ENCODE peak calls at places on chromosome 2, in five cellular contexts. One of them, this sample, is unnamed.

GRCh38 chr2:173205375-173205774 is 129.7 kb downstream of the MAP3K20 start:
- DNase-seq in CD8-positive, alpha-beta T cell: no peak
- DNase-seq in MV-4-11: no peak
- DNase-seq in PC-9: no peak
- DNase-seq in HS-5: no peak
- DNase-seq in this sample: no peak

GRCh38 chr2:44668336-44668735 is 273.2 kb upstream of the SIX3 start:
- DNase-seq in HS-5: no peak
- DNase-seq in CD8-positive, alpha-beta T cell: no peak
- DNase-seq in PC-9: no peak
- DNase-seq in MV-4-11: no peak
- DNase-seq in this sample: no peak

GRCh38 chr2:84970266-84970955 is 550 bp upstream of the KCMF1 start:
- DNase-seq in HS-5: no peak
- DNase-seq in CD8-positive, alpha-beta T cell: peak; percentile 50
- DNase-seq in MV-4-11: peak; percentile 23
- DNase-seq in PC-9: peak; percentile 41
- DNase-seq in this sample: peak; percentile 47

GRCh38 chr2:26580151-26580550 is 61.0 kb downstream of the CIB4 start:
- DNase-seq in PC-9: no peak
- DNase-seq in HS-5: no peak
- DNase-seq in MV-4-11: no peak
- DNase-seq in CD8-positive, alpha-beta T cell: no peak
- DNase-seq in this sample: no peak

GRCh38 chr2:33264766-33265165 is 211.7 kb upstream of the RASGRP3 start:
- DNase-seq in CD8-positive, alpha-beta T cell: no peak
- DNase-seq in MV-4-11: no peak
- DNase-seq in HS-5: no peak
- DNase-seq in PC-9: no peak
- DNase-seq in this sample: no peak

GRCh38 chr2:212979799-212980198 is 171.6 kb downstream of the IKZF2 start:
- DNase-seq in CD8-positive, alpha-beta T cell: no peak
- DNase-seq in PC-9: peak; percentile 51
- DNase-seq in HS-5: no peak
- DNase-seq in MV-4-11: no peak
- DNase-seq in this sample: no peak

GRCh38 chr2:186575302-186575701 is 14.6 kb upstream of the ITGAV start:
- DNase-seq in CD8-positive, alpha-beta T cell: no peak
- DNase-seq in HS-5: peak; percentile 93
- DNase-seq in MV-4-11: peak; percentile 96
- DNase-seq in PC-9: peak; percentile 89
- DNase-seq in this sample: no peak

GRCh38 chr2:216478151-216478550 is 20.5 kb upstream of the RPL37A start:
- DNase-seq in PC-9: peak; percentile 57
- DNase-seq in CD8-positive, alpha-beta T cell: no peak
- DNase-seq in MV-4-11: peak; percentile 15
- DNase-seq in HS-5: peak; percentile 50
- DNase-seq in this sample: no peak

GRCh38 chr2:23385351-23385747 is 370 bp downstream of the KLHL29 start:
- DNase-seq in PC-9: no peak
- DNase-seq in HS-5: no peak
- DNase-seq in MV-4-11: no peak
- DNase-seq in CD8-positive, alpha-beta T cell: no peak
- DNase-seq in this sample: no peak

GRCh38 chr2:219739866-219740440 is 112.5 kb downstream of the SLC4A3 start:
- DNase-seq in CD8-positive, alpha-beta T cell: no peak
- DNase-seq in HS-5: no peak
- DNase-seq in PC-9: no peak
- DNase-seq in MV-4-11: no peak
- DNase-seq in this sample: no peak

GRCh38 chr2:98269274-98269673 is 77.0 kb upstream of the CNGA3 start:
- DNase-seq in HS-5: peak; percentile 68
- DNase-seq in MV-4-11: peak; percentile 55
- DNase-seq in CD8-positive, alpha-beta T cell: no peak
- DNase-seq in PC-9: no peak
- DNase-seq in this sample: no peak

GRCh38 chr2:112794131-112794733 is 9.9 kb upstream of the IL1A start:
- DNase-seq in CD8-positive, alpha-beta T cell: no peak
- DNase-seq in MV-4-11: peak; percentile 91
- DNase-seq in PC-9: peak; percentile 97
- DNase-seq in HS-5: peak; percentile 86
- DNase-seq in this sample: no peak

GRCh38 chr2:213016984-213017351 is 134.4 kb downstream of the IKZF2 start:
- DNase-seq in CD8-positive, alpha-beta T cell: no peak
- DNase-seq in HS-5: no peak
- DNase-seq in MV-4-11: no peak
- DNase-seq in PC-9: no peak
- DNase-seq in this sample: no peak

GRCh38 chr2:102138331-102138730 is 4.2 kb upstream of the IL1R1 start:
- DNase-seq in PC-9: peak; percentile 46
- DNase-seq in MV-4-11: peak; percentile 43
- DNase-seq in CD8-positive, alpha-beta T cell: no peak
- DNase-seq in HS-5: no peak
- DNase-seq in this sample: no peak

GRCh38 chr2:135002836-135003235 is 44.4 kb downstream of the MAP3K19 start:
- DNase-seq in HS-5: no peak
- DNase-seq in PC-9: no peak
- DNase-seq in CD8-positive, alpha-beta T cell: no peak
- DNase-seq in MV-4-11: no peak
- DNase-seq in this sample: no peak

GRCh38 chr2:28325567-28326468 is 66.8 kb upstream of the FOSL2 start:
- DNase-seq in MV-4-11: peak; percentile 54
- DNase-seq in PC-9: peak; percentile 95
- DNase-seq in CD8-positive, alpha-beta T cell: no peak
- DNase-seq in HS-5: no peak
- DNase-seq in this sample: no peak

GRCh38 chr2:36770542-36771287 is 74.2 kb downstream of the VIT start:
- DNase-seq in HS-5: no peak
- DNase-seq in PC-9: no peak
- DNase-seq in CD8-positive, alpha-beta T cell: no peak
- DNase-seq in MV-4-11: peak; percentile 7
- DNase-seq in this sample: no peak

GRCh38 chr2:28152585-28153284 is 239.9 kb upstream of the FOSL2 start:
- DNase-seq in MV-4-11: no peak
- DNase-seq in HS-5: no peak
- DNase-seq in PC-9: no peak
- DNase-seq in CD8-positive, alpha-beta T cell: no peak
- DNase-seq in this sample: no peak

GRCh38 chr2:176565641-176566323 is 296.5 kb downstream of the MTX2 start:
- DNase-seq in HS-5: no peak
- DNase-seq in CD8-positive, alpha-beta T cell: no peak
- DNase-seq in PC-9: no peak
- DNase-seq in MV-4-11: no peak
- DNase-seq in this sample: no peak

GRCh38 chr2:27681844-27682243 is 18.2 kb downstream of the SLC4A1AP start:
- DNase-seq in HS-5: no peak
- DNase-seq in PC-9: peak; percentile 50
- DNase-seq in CD8-positive, alpha-beta T cell: no peak
- DNase-seq in MV-4-11: no peak
- DNase-seq in this sample: no peak

GRCh38 chr2:218217366-218218309 is 649 bp downstream of the ARPC2 start:
- DNase-seq in HS-5: no peak
- DNase-seq in CD8-positive, alpha-beta T cell: peak; percentile 67
- DNase-seq in MV-4-11: peak; percentile 49
- DNase-seq in PC-9: no peak
- DNase-seq in this sample: peak; percentile 51

GRCh38 chr2:221488134-221488807 is 83.8 kb downstream of the EPHA4 start:
- DNase-seq in HS-5: no peak
- DNase-seq in PC-9: no peak
- DNase-seq in MV-4-11: no peak
- DNase-seq in CD8-positive, alpha-beta T cell: no peak
- DNase-seq in this sample: no peak